ENCODE peak calls at places on chromosome 6, in seven cellular contexts. Y is nephron progenitor cell, D is AG10803, L is tibial artery, R is IMR-90, X is neural crest cell, I is WTC11. S is an unnamed sample.
A peak's percentile ranks its signal among the peaks of the same experiment; 100 is the strongest.

GRCh38 chr6:33987531-33988021 is 158.3 kb downstream of the GRM4 start:
- DNase-seq in D (no peak), I (no peak), Y (no peak), X (no peak), R (no peak), L (peak; percentile 9), S (no peak)

GRCh38 chr6:125277838-125278237 is 23.9 kb downstream of the HDDC2 start:
- DNase-seq in Y (no peak), L (no peak), X (no peak), D (no peak), R (no peak), I (no peak), S (no peak)

GRCh38 chr6:75436869-75437268 is 56.7 kb downstream of the FILIP1 start:
- DNase-seq in R (no peak), D (no peak), L (no peak), X (no peak), I (no peak), Y (no peak), S (no peak)

GRCh38 chr6:110874880-110875547 is 429 bp downstream of the AMD1 start:
- DNase-seq in L (peak; percentile 70), I (no peak), R (no peak), Y (peak; percentile 54), D (no peak), X (peak; percentile 29), S (no peak)

GRCh38 chr6:122789862-122790739 is 1.0 kb downstream of the SMPDL3A start:
- DNase-seq in D (peak; percentile 11), L (no peak), I (peak; percentile 42), Y (peak; percentile 20), R (peak; percentile 30), X (no peak), S (no peak)

GRCh38 chr6:50924758-50925157 is 106.1 kb downstream of the TFAP2B start:
- DNase-seq in Y (no peak), R (no peak), X (no peak), L (no peak), I (no peak), D (no peak), S (no peak)

GRCh38 chr6:114194362-114195343 is 148.2 kb downstream of the HS3ST5 start:
- DNase-seq in L (no peak), Y (no peak), X (no peak), I (no peak), D (peak; percentile 25), R (peak; percentile 0), S (no peak)

GRCh38 chr6:90294989-90295853 is 1.4 kb downstream of the BACH2 start:
- DNase-seq in X (peak; percentile 37), D (peak; percentile 6), R (peak; percentile 43), I (peak; percentile 35), L (peak; percentile 67), Y (peak; percentile 57), S (no peak)

GRCh38 chr6:45377041-45377554 is 636 bp downstream of the SUPT3H start:
- DNase-seq in D (peak; percentile 13), I (no peak), Y (no peak), L (no peak), R (peak; percentile 16), X (no peak), S (peak; percentile 64)

GRCh38 chr6:15248451-15249370 is 2.8 kb downstream of the JARID2 start:
- DNase-seq in L (peak; percentile 96), I (peak; percentile 89), Y (peak; percentile 94), D (peak; percentile 92), X (peak; percentile 86), R (peak; percentile 97), S (peak; percentile 87)

GRCh38 chr6:144912474-144912873 is 627.3 kb downstream of the UTRN start:
- DNase-seq in L (no peak), R (peak; percentile 90), X (no peak), Y (no peak), I (no peak), D (peak; percentile 86), S (no peak)

GRCh38 chr6:161418458-161418945 is 144.6 kb upstream of the AGPAT4 start:
- DNase-seq in L (no peak), R (peak; percentile 85), Y (peak; percentile 48), I (no peak), D (peak; percentile 85), X (peak; percentile 61), S (no peak)

GRCh38 chr6:15608406-15608805 is 54.4 kb downstream of the DTNBP1 start:
- DNase-seq in Y (no peak), X (no peak), I (no peak), L (no peak), D (peak; percentile 83), R (peak; percentile 89), S (no peak)

GRCh38 chr6:54990001-54990400 is 143.4 kb downstream of the FAM83B start:
- DNase-seq in R (peak; percentile 43), D (no peak), X (no peak), Y (no peak), I (no peak), L (no peak), S (no peak)

GRCh38 chr6:130625825-130626500 is 201.2 kb upstream of the SMLR1 start:
- DNase-seq in L (no peak), Y (no peak), R (peak; percentile 44), I (no peak), X (no peak), D (peak; percentile 87), S (no peak)

GRCh38 chr6:113148576-113148975 is 708.6 kb upstream of the MARCKS start:
- DNase-seq in R (peak; percentile 64), I (no peak), X (no peak), Y (no peak), L (no peak), D (no peak), S (no peak)

GRCh38 chr6:4610256-4610655 is 165.9 kb upstream of the CDYL start:
- DNase-seq in Y (no peak), L (peak; percentile 77), R (peak; percentile 77), I (no peak), D (peak; percentile 95), X (no peak), S (no peak)

GRCh38 chr6:1386310-1386709 is 3.1 kb upstream of the FOXF2 start:
- DNase-seq in L (no peak), Y (no peak), D (no peak), I (no peak), R (no peak), X (no peak), S (no peak)

GRCh38 chr6:12848969-12849368 is 132.4 kb downstream of the PHACTR1 start:
- DNase-seq in X (no peak), I (no peak), R (no peak), L (no peak), Y (no peak), D (no peak), S (no peak)

GRCh38 chr6:24458134-24458533 is 31.2 kb downstream of the GPLD1 start:
- DNase-seq in I (no peak), D (no peak), X (no peak), L (no peak), R (no peak), Y (no peak), S (no peak)

GRCh38 chr6:156791261-156791850 is 14.2 kb downstream of the ARID1B start:
- DNase-seq in Y (no peak), L (no peak), R (peak; percentile 52), I (no peak), D (peak; percentile 44), X (no peak), S (no peak)

GRCh38 chr6:147122823-147123222 is 81.4 kb upstream of the STXBP5 start:
- DNase-seq in Y (no peak), X (no peak), D (no peak), I (no peak), R (no peak), L (no peak), S (no peak)
- TF ChIP-seq CTCF in Y (no peak), X (no peak), D (no peak), I (no peak), R (no peak), L (no peak), S (no peak)

DNA sequence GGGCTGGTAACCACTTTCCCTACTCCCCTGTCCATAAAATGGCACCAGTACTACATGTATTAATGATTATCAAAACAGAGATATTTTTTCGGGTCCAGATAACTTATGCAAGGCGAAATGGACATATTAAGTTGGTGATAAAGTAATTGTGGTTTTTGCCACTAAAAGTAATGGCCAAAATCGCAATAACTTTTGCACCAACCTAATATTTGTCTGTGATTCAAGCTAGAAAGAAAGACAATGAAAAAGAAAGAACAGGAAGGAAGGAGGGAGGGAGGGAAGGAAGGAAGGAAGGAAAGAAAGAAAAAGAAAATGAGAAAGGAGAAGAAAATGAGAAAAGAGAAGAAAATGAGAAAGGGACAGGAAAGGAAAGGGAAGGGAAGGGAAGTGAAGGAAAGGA is 922.9 kb downstream of the TBC1D32 start:
- DNase-seq in R (no peak), L (no peak), I (no peak), X (no peak), D (no peak), Y (no peak), S (no peak)
- TF ChIP-seq CTCF in R (no peak), L (no peak), I (no peak), X (no peak), D (no peak), Y (no peak), S (no peak)

GRCh38 chr6:149088361-149088760 is 229.2 kb upstream of the TAB2 start:
- DNase-seq in L (no peak), I (no peak), D (no peak), R (no peak), Y (no peak), X (no peak), S (no peak)

GRCh38 chr6:149087898-149088297 is 229.6 kb upstream of the TAB2 start:
- DNase-seq in I (no peak), X (no peak), R (no peak), D (no peak), L (no peak), Y (no peak), S (no peak)

GRCh38 chr6:149086363-149086762 is 231.1 kb upstream of the TAB2 start:
- DNase-seq in D (no peak), Y (no peak), X (no peak), R (no peak), L (no peak), I (no peak), S (no peak)

GRCh38 chr6:149093643-149094042 is 223.9 kb upstream of the TAB2 start:
- DNase-seq in X (no peak), L (no peak), D (peak; percentile 46), R (peak; percentile 75), Y (no peak), I (no peak), S (no peak)

GRCh38 chr6:149089508-149089907 is 228.0 kb upstream of the TAB2 start:
- DNase-seq in I (no peak), R (no peak), X (no peak), L (no peak), Y (peak; percentile 11), D (no peak), S (no peak)
- TF ChIP-seq CTCF in I (no peak), R (no peak), X (no peak), L (no peak), Y (no peak), D (no peak), S (no peak)

DNA sequence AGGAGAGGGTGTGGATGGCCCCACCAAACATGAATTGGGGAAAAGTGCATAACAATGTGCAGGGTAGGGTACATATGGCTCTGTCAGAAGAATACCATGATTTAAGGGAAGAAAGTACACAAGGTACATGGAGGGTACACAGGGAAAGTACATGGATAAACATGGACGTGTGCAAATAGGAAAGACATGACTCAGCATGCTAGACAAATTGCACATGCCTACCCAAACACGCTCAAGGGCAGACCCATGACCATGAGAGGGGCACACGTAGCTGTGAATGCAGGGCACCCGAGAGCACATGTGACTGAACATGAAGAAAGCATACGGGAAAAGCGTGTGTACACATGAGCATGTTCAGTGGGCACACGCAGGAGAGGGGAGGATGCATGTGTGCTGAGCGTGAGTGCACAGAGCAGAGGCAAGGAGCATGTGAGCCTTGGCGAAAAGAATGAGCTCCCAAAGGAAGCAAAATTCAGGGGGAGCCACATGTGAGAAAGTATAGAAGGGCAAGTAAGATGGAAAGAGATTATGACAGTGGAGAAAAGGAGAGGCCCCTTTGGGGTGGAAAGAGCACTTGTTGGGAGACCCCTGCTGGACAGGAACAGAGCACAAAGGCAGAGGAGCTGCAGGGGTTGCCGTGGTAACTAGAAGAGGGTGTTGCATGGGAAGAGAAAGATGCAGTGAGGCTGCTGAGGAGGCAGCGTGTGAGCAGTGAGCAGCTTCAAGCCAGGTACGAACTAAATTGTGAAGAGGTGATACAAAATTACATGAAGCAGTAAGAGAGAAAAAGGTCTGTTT is 17.8 kb downstream of the OR2H2 start:
- DNase-seq in D (no peak), R (peak; percentile 7), I (peak; percentile 62), Y (peak; percentile 44), L (no peak), X (peak; percentile 34), S (no peak)
- TF ChIP-seq CTCF in D (no peak), R (peak; percentile 18), I (peak; percentile 19), Y (peak; percentile 46), L (no peak), X (peak; percentile 51), S (no peak)

S was measured in omental fat pad.